ENCODE peak calls at places on chromosomes 1 and 21, in six cellular contexts. R, A, V, L, W and F are unnamed samples.

GRCh38 chr1:155671750-155672149 is 16.8 kb downstream of the YY1AP1 start:
- DNase-seq in R (no peak), A (no peak), V (no peak), L (no peak), W (no peak), F (no peak)

GRCh38 chr1:63847308-63847910 is 73.6 kb downstream of the ROR1 start:
- DNase-seq in R (no peak), A (no peak), V (no peak), L (no peak), W (no peak), F (no peak)

GRCh38 chr1:32618673-32619221 is 31.6 kb downstream of the ZBTB8OS start:
- DNase-seq in R (no peak), A (no peak), V (no peak), L (peak), W (no peak), F (no peak)

GRCh38 chr1:187046293-187046692 is 217.5 kb downstream of the PLA2G4A start:
- DNase-seq in R (no peak), A (no peak), V (no peak), L (no peak), W (no peak), F (no peak)

GRCh38 chr1:200329208-200329882 is 80.5 kb downstream of the ZNF281 start:
- DNase-seq in R (no peak), A (no peak), V (no peak), L (no peak), W (no peak), F (no peak)

GRCh38 chr21:43778469-43779335 is 2.6 kb upstream of the CSTB start:
- DNase-seq in R (peak), A (no peak), V (no peak), L (no peak), W (no peak), F (peak)

GRCh38 chr1:78038491-78038939 is 7.3 kb upstream of the GIPC2 start:
- DNase-seq in R (no peak), A (no peak), V (peak), L (peak), W (no peak), F (no peak)

GRCh38 chr1:153963030-153963849 is at the start of gene SLC39A1:
- DNase-seq in R (peak), A (peak), V (peak), L (peak), W (peak), F (peak)

GRCh38 chr21:17786219-17787181 is 32.7 kb downstream of the C21orf91 start:
- DNase-seq in R (peak), A (peak), V (no peak), L (no peak), W (no peak), F (no peak)

GRCh38 chr1:117290855-117291254 is 76.4 kb upstream of the MAN1A2 start:
- DNase-seq in R (no peak), A (no peak), V (no peak), L (peak), W (no peak), F (peak)

GRCh38 chr1:80365634-80366033 is 1359.1 kb upstream of the ADGRL4 start:
- DNase-seq in R (no peak), A (no peak), V (no peak), L (no peak), W (no peak), F (no peak)

GRCh38 chr1:67861856-67862516 is 28.7 kb upstream of the GNG12 start:
- DNase-seq in R (no peak), A (no peak), V (no peak), L (no peak), W (no peak), F (no peak)

GRCh38 chr1:116169898-116170297 is 58.7 kb downstream of the MAB21L3 start:
- DNase-seq in R (no peak), A (no peak), V (no peak), L (no peak), W (no peak), F (no peak)

GRCh38 chr1:213852107-213852506 is 135.7 kb upstream of the PROX1 start:
- DNase-seq in R (no peak), A (no peak), V (no peak), L (no peak), W (no peak), F (no peak)

DNA sequence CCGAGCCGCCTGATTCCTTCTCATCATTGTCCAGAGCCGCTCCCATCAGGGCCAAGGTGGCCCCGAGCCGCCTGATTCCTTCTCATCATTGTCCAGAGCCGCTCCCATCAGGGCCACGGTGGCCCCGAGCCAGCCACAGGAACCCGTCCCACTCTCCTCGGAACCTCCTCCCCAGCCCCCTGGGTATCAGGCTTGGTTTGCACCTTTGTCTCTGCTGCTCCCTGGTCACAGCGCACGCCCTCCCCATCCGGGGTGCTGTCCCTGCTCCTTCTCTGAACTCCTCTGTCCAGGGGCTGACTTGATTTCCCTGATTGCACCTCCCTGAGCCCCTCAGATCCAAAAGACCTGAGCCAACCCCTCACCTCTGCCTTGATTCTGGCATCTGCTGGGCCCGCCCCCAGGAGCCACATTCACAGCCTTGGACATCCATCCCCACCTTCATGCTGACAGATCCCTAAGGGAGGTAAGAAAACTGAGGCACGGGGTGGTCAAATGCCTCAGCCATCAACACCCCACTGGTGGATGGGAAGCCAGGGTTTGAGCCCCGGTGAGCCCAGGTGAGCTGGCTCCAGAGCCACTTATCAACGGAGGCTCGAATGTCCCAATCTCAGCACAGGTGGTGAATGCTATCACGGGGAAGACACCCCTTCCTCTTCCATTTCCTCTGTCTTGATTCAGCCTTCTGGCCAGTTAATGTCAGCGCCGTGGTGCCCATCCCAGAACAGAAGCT is 25.6 kb upstream of the COL18A1 start:
- DNase-seq in R (no peak), A (peak), V (no peak), L (no peak), W (no peak), F (no peak)
- TF ChIP-seq CTCF in R (no peak), A (no peak), V (no peak), L (no peak), W (no peak), F (no peak)

GRCh38 chr1:229782469-229782868 is 156.4 kb downstream of the URB2 start:
- DNase-seq in R (no peak), A (no peak), V (no peak), L (no peak), W (no peak), F (no peak)

GRCh38 chr1:229784834-229785233 is 158.8 kb downstream of the URB2 start:
- DNase-seq in R (no peak), A (no peak), V (no peak), L (no peak), W (no peak), F (no peak)

GRCh38 chr1:229786974-229787610 is 161.0 kb downstream of the URB2 start:
- DNase-seq in R (no peak), A (no peak), V (no peak), L (no peak), W (no peak), F (no peak)

DNA sequence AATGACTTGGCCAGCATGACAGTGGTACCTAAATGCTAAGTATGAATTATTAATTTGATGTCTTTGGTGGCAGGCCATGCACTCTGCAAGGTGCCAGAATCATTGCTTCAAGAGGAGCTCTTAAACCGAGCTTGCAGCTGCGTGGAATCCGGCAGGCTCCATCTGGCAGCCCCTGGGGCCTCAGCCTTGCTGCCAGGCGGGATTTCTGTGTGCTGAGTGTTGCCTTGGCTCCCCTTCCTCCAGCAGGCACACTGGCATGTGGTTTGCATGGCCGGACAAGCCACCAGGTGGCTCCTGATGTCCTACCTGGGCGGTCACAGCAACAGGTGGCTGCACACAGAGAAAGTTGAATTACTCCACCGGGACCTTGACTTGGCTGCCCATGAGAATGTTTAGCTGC is 155.4 kb downstream of the URB2 start:
- DNase-seq in R (no peak), A (peak), V (no peak), L (no peak), W (no peak), F (no peak)
- TF ChIP-seq CTCF in R (no peak), A (peak), V (no peak), L (no peak), W (no peak), F (no peak)

GRCh38 chr1:218546314-218546713 is 201.2 kb downstream of the TGFB2 start:
- DNase-seq in R (no peak), A (no peak), V (peak), L (peak), W (no peak), F (no peak)
- TF ChIP-seq CTCF in R (no peak), A (no peak), V (peak), L (peak), W (no peak), F (peak)

DNA sequence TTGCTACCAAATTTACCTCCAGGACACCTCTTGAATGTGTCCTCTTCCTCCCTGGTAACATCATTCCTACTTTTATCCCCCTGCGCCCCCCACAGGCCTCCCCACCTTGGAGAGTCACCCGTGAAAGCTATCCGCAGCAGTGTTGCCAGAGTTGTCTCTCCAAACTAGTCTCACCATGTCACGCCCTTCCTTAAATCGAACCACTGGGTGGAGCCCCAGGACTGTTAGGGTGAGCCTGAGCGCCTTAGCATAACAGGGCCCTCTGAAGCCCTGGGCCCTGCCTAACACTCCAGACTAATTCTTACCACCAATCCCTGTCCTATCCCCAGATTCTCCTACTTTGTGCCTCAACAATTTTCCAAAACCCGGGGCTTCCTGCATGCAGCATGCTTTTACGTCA is 35.0 kb downstream of the HSD3B2 start:
- DNase-seq in R (peak), A (no peak), V (no peak), L (peak), W (no peak), F (no peak)
- TF ChIP-seq CTCF in R (no peak), A (no peak), V (peak), L (no peak), W (no peak), F (no peak)

DNA sequence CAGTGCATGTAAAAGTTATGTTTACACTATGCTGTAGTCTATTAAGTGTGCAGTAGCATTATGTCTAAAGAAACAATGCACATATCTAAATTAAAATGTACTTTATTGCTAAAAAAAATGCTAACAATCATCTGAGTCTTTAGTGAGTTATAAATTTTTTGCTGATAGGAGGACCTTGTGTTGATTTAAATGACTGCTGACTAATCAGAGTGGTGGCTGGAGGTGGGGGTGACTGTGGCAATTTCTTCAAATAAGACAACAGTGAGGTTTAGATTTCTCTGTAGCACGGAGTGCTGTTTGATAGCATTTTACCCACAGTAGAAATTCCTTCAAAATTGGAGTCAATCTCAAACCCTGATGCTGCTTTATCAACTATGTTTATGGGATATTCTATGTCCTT is 37.0 kb downstream of the HS2ST1 start:
- DNase-seq in R (no peak), A (no peak), V (no peak), L (no peak), W (no peak), F (no peak)
- TF ChIP-seq CTCF in R (no peak), A (no peak), V (no peak), L (no peak), W (no peak), F (no peak)

GRCh38 chr1:216739771-216740170 is 16.5 kb upstream of the ESRRG start:
- DNase-seq in R (no peak), A (no peak), V (no peak), L (no peak), W (no peak), F (no peak)

GRCh38 chr1:216740334-216740733 is 17.1 kb upstream of the ESRRG start:
- DNase-seq in R (no peak), A (no peak), V (no peak), L (no peak), W (no peak), F (no peak)

GRCh38 chr1:216742625-216743024 is 19.4 kb upstream of the ESRRG start:
- DNase-seq in R (no peak), A (no peak), V (no peak), L (peak), W (no peak), F (no peak)
- TF ChIP-seq CTCF in R (no peak), A (no peak), V (peak), L (peak), W (no peak), F (peak)

GRCh38 chr21:39397651-39398385 is 47.8 kb downstream of the LCA5L start:
- DNase-seq in R (peak), A (no peak), V (no peak), L (no peak), W (no peak), F (no peak)
- TF ChIP-seq CTCF in R (no peak), A (no peak), V (no peak), L (no peak), W (no peak), F (no peak)